ENCODE peak calls at places on chromosomes 2 and 18, in ten cellular contexts. N is CD8-positive, alpha-beta T cell; D is H1; O is sigmoid colon; Y is cardiac muscle cell; H is heart left ventricle; S is tibial nerve; J is MM.1S; Z is DND-41; P is breast epithelium. T is an unnamed sample. For H3K27me3, the result is how much of the 10 kb centered on the place peaks cover.

GRCh38 chr18:8821531-8821930 is 116.2 kb downstream of the MTCL1 start:
- DNase-seq in J (no peak), N (no peak), O (no peak), Z (no peak), D (no peak), S (no peak), Y (no peak), P (no peak), H (no peak), T (no peak)

GRCh38 chr2:114526856-114527255 is 84.4 kb downstream of the DPP10 start:
- DNase-seq in N (no peak), S (no peak), P (no peak), O (no peak), H (no peak), J (no peak), Y (no peak), D (no peak), Z (no peak), T (no peak)

GRCh38 chr2:71898851-71899681 is 248.6 kb downstream of the CYP26B1 start:
- DNase-seq in D (no peak), Z (no peak), Y (no peak), P (no peak), J (no peak), H (no peak), N (no peak), S (no peak), O (no peak), T (peak)

GRCh38 chr2:207166349-207167128 is 791 bp upstream of the KLF7 start:
- DNase-seq in Y (peak), H (peak), D (peak), Z (peak), N (peak), O (peak), P (peak), S (peak), J (peak), T (peak)

GRCh38 chr2:240732911-240733622 is 41.4 kb downstream of the AQP12A start:
- DNase-seq in J (no peak), P (no peak), H (no peak), S (no peak), Z (no peak), N (no peak), O (no peak), Y (no peak), D (no peak), T (no peak)

GRCh38 chr18:37492952-37493351 is 72.6 kb downstream of the CELF4 start:
- DNase-seq in H (no peak), O (no peak), D (no peak), J (no peak), Z (no peak), N (no peak), P (no peak), S (no peak), Y (no peak), T (no peak)

GRCh38 chr2:78457269-78457668 is 568.2 kb upstream of the REG3G start:
- DNase-seq in Y (no peak), D (no peak), H (no peak), N (no peak), J (no peak), S (no peak), Z (no peak), P (no peak), O (no peak), T (no peak)

GRCh38 chr2:75199428-75200011 is at the start of gene TACR1:
- DNase-seq in O (peak), H (peak), S (peak), J (peak), Z (no peak), P (peak), D (no peak), N (no peak), Y (peak), T (peak)

GRCh38 chr2:99737526-99737925 is 247.7 kb upstream of the REV1 start:
- DNase-seq in D (no peak), N (no peak), P (no peak), Y (no peak), J (no peak), O (no peak), Z (no peak), S (no peak), H (no peak), T (no peak)

GRCh38 chr2:239227661-239228371 is 173.0 kb downstream of the HDAC4 start:
- DNase-seq in Y (peak), H (peak), N (no peak), J (no peak), Z (no peak), D (no peak), O (peak), P (no peak), S (no peak), T (no peak)

GRCh38 chr2:107634172-107634571 is 192.5 kb upstream of the RGPD4 start:
- DNase-seq in J (no peak), H (no peak), N (no peak), O (no peak), Y (peak), P (no peak), D (no peak), S (no peak), Z (no peak), T (no peak)
- H3K27ac ChIP-seq in J (no peak), H (no peak), N (no peak), O (no peak), Y (no peak), P (no peak), D (no peak), S (no peak), Z (no peak), T (no peak)

DNA sequence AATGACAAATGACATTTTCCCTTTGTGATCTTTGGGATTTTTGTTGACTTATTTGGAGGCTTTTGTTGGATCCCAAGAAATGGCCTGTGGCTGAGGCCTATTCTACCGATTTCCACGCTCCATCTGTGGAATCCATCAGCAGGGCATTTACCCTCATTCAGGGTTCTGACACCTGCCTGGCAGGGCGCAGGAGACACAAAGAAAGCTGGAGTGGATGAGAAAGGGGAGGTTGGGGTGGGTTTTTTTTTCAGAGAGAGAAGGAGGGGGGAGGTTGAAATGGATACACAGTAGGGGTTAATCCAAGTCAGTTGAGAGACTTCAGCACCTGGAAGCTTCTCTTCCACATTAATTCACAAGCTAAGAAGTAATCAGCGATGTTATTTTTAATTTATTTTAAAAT is 59.7 kb downstream of the PAX3 start:
- DNase-seq in O (no peak), H (no peak), N (no peak), S (no peak), D (no peak), J (no peak), Y (no peak), Z (no peak), P (no peak), T (no peak)
- H3K27me3 ChIP-seq in O (under half), H (under half), N (under half), S (under half), D (under half), J (under half), Y (under half), Z (under half), P (under half), T (under half)

GRCh38 chr2:191499874-191500565 is 177.9 kb upstream of the NABP1 start:
- DNase-seq in H (no peak), D (no peak), S (no peak), Z (no peak), N (no peak), J (no peak), P (no peak), O (no peak), Y (peak), T (no peak)
- TF ChIP-seq CTCF in H (no peak), D (no peak), S (no peak), Z (no peak), N (no peak), J (no peak), P (no peak), O (no peak), Y (no peak), T (no peak)

GRCh38 chr2:20674309-20674965 is 7.5 kb downstream of the GDF7 start:
- DNase-seq in Y (no peak), Z (no peak), O (no peak), D (no peak), N (no peak), H (no peak), J (no peak), S (no peak), P (no peak), T (no peak)
- H3K27ac ChIP-seq in Y (no peak), Z (no peak), O (peak), D (no peak), N (no peak), H (peak), J (no peak), S (no peak), P (no peak), T (no peak)

DNA sequence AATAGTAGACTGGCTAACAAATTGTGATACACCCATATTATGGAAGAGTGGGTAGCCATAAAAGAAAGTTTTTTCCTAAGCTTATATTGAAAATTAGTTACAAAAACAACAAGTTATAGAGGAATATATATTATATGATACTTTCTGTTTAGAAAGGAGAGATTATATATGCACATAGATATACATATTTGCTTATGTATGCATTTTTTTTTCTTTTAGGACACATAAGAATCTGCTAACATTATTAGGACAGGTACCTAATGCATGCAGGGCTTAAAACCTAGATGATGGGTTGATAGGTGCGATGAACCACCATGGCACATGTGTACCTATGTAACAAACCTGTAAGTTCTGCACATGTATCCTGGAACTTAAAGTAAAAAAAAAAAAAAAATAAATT is 179.6 kb upstream of the KCNJ3 start:
- DNase-seq in S (no peak), H (no peak), P (no peak), J (no peak), Y (no peak), D (no peak), O (no peak), N (no peak), Z (no peak), T (no peak)
- H3K27me3 ChIP-seq in S (under half), H (under half), P (under half), J (under half), Y (under half), D (under half), O (under half), N (under half), Z (under half), T (under half)

DNA sequence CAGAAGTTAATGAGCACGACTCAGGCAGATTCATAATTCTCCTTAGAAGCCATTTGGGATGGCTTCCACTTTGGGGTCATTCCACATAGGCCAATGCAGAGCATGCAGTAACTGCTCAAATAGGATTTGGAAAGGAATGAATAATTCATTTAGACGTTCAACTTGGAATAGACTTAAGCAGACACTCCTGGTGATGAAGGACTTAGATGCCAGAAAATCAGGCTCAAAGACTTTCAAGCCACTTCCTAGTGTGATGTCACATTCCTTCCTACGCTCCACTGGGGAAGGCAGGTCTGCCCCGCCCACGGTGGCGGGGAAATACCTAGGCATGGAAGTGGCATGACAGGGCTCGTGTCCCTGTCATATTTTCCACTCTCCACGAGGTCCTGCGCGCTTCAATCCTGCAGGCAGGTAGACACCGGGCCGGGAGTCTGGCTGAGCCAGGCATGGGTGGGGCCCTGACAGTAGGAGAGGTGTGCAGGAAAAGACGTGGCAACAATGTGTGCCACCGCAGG is at the start of gene IL1RL2:
- DNase-seq in S (no peak), Z (no peak), N (no peak), O (peak), H (no peak), Y (peak), D (no peak), J (no peak), P (peak), T (peak)
- TF ChIP-seq CTCF in S (no peak), Z (no peak), N (no peak), O (no peak), H (no peak), Y (no peak), D (no peak), J (no peak), P (no peak), T (no peak)

T was measured in lung.